ENCODE peak calls at places on chromosomes 12 and 14, in eight cellular contexts. B is right lobe of liver, S is left ventricle myocardium inferior, Y is kidney epithelial cell, M is fibroblast of pulmonary artery, J is nephron progenitor cell, V is endothelial cell, I is uterus. A is an unnamed sample.

GRCh38 chr14:46381674-46382073 is 269.9 kb downstream of the RPL10L start:
- DNase-seq in Y (no peak), S (no peak), B (no peak), I (no peak), J (no peak), V (no peak), M (no peak), A (no peak)

GRCh38 chr12:113867258-113867657 is 98.9 kb downstream of the RBM19 start:
- DNase-seq in S (no peak), J (peak), V (peak), M (peak), I (no peak), B (no peak), Y (no peak), A (no peak)

GRCh38 chr12:27573972-27574371 is 50.0 kb downstream of the PPFIBP1 start:
- DNase-seq in B (no peak), I (no peak), J (no peak), Y (peak), M (peak), V (no peak), S (no peak), A (no peak)

GRCh38 chr12:122527478-122527944 is 462 bp downstream of the KNTC1 start:
- DNase-seq in B (no peak), J (peak), S (peak), Y (no peak), I (no peak), V (no peak), M (no peak), A (peak)

GRCh38 chr14:91997492-91997891 is 42.4 kb downstream of the TRIP11 start:
- DNase-seq in I (no peak), V (no peak), Y (no peak), J (no peak), M (no peak), B (no peak), S (no peak), A (no peak)

GRCh38 chr14:87888136-87888999 is 104.6 kb downstream of the GALC start:
- DNase-seq in S (no peak), Y (no peak), I (no peak), J (peak), B (no peak), V (peak), M (peak), A (no peak)

GRCh38 chr14:92646952-92647461 is 101.4 kb downstream of the LGMN start:
- DNase-seq in S (no peak), V (no peak), J (no peak), M (peak), B (no peak), I (peak), Y (no peak), A (no peak)

GRCh38 chr14:95045836-95046430 is 111.4 kb downstream of the DICER1 start:
- DNase-seq in B (peak), J (no peak), M (no peak), V (no peak), S (no peak), Y (no peak), I (no peak), A (no peak)

GRCh38 chr12:50505386-50505827 is 622 bp downstream of the DIP2B start:
- DNase-seq in B (peak), I (peak), S (peak), M (no peak), Y (no peak), V (no peak), J (no peak), A (peak)

GRCh38 chr12:89962648-89963047 is 254.0 kb upstream of the ATP2B1 start:
- DNase-seq in J (no peak), B (no peak), S (no peak), M (peak), I (no peak), V (no peak), Y (no peak), A (no peak)

GRCh38 chr14:63478437-63478852 is 64.7 kb downstream of the PPP2R5E start:
- DNase-seq in M (no peak), V (no peak), B (no peak), S (no peak), Y (no peak), I (no peak), J (no peak), A (peak)

GRCh38 chr12:90085491-90086274 is 377.0 kb upstream of the ATP2B1 start:
- DNase-seq in J (no peak), Y (no peak), S (no peak), B (no peak), V (no peak), I (no peak), M (no peak), A (no peak)

GRCh38 chr14:41201721-41202120 is 405.0 kb upstream of the LRFN5 start:
- DNase-seq in M (no peak), V (no peak), B (no peak), Y (no peak), J (no peak), S (no peak), I (no peak), A (no peak)

GRCh38 chr12:23860019-23860418 is 89.5 kb downstream of the SOX5 start:
- DNase-seq in J (no peak), S (no peak), V (no peak), B (no peak), Y (no peak), M (no peak), I (no peak), A (no peak)

GRCh38 chr12:120012067-120012621 is 23.1 kb downstream of the BICDL1 start:
- DNase-seq in S (no peak), Y (no peak), V (peak), I (no peak), B (no peak), M (peak), J (peak), A (peak)

GRCh38 chr12:80580254-80580653 is 127.2 kb upstream of the MYF6 start:
- DNase-seq in Y (peak), B (no peak), J (no peak), M (peak), S (no peak), I (no peak), V (no peak), A (no peak)

GRCh38 chr12:2412305-2412643 is 359.5 kb downstream of the CACNA1C start:
- DNase-seq in M (no peak), V (no peak), J (no peak), I (no peak), S (no peak), Y (no peak), B (no peak), A (no peak)

GRCh38 chr12:50047693-50048250 is 9.6 kb upstream of the ASIC1 start:
- DNase-seq in V (no peak), I (no peak), J (no peak), B (no peak), S (no peak), M (no peak), Y (no peak), A (no peak)

GRCh38 chr12:108360487-108360886 is 21.4 kb upstream of the CMKLR1 start:
- DNase-seq in J (no peak), V (no peak), B (no peak), S (no peak), Y (peak), M (no peak), I (no peak), A (peak)

GRCh38 chr12:15698377-15698867 is 90.8 kb downstream of the EPS8 start:
- DNase-seq in J (no peak), V (no peak), I (no peak), S (no peak), B (no peak), Y (no peak), M (no peak), A (no peak)

GRCh38 chr12:50621435-50622304 is 116.9 kb downstream of the DIP2B start:
- DNase-seq in V (no peak), S (no peak), Y (no peak), I (no peak), B (no peak), J (no peak), M (no peak), A (no peak)

GRCh38 chr14:91113829-91114078 is at the start of gene DGLUCY:
- DNase-seq in B (peak), Y (no peak), M (peak), V (no peak), S (peak), I (peak), J (no peak), A (peak)

GRCh38 chr14:29955087-29955486 is 27.4 kb upstream of the PRKD1 start:
- DNase-seq in I (no peak), S (no peak), M (peak), V (no peak), J (no peak), Y (peak), B (no peak), A (no peak)

GRCh38 chr12:46269429-46270241 is 792 bp upstream of the SLC38A1 start:
- DNase-seq in V (peak), J (peak), Y (no peak), M (no peak), I (no peak), B (peak), S (no peak), A (peak)

GRCh38 chr14:72906879-72907278 is 13.0 kb upstream of the DPF3 start:
- DNase-seq in B (no peak), I (no peak), V (no peak), S (no peak), Y (no peak), J (no peak), M (no peak), A (no peak)

GRCh38 chr14:68939893-68940613 is 39.0 kb downstream of the ACTN1 start:
- DNase-seq in I (peak), V (no peak), J (peak), Y (peak), S (peak), M (peak), B (peak), A (no peak)

GRCh38 chr14:75334191-75335051 is 55.8 kb downstream of the FOS start:
- DNase-seq in J (no peak), M (no peak), B (peak), S (peak), Y (no peak), V (no peak), I (peak), A (peak)

GRCh38 chr12:68034567-68034966 is 45.3 kb downstream of the IFNG-AS1 start:
- DNase-seq in Y (no peak), V (no peak), M (no peak), I (no peak), J (no peak), B (no peak), S (no peak), A (no peak)

GRCh38 chr14:65329911-65330310 is 82.6 kb upstream of the FUT8 start:
- DNase-seq in Y (no peak), V (no peak), M (no peak), S (no peak), J (no peak), B (no peak), I (no peak), A (no peak)

GRCh38 chr12:3132636-3133409 is 55.6 kb downstream of the TSPAN9 start:
- DNase-seq in M (peak), I (peak), S (peak), Y (no peak), J (no peak), B (no peak), V (no peak), A (no peak)

GRCh38 chr14:95185452-95186392 is 28.4 kb upstream of the DICER1 start:
- DNase-seq in M (peak), S (peak), J (no peak), Y (no peak), I (peak), V (no peak), B (peak), A (no peak)

GRCh38 chr12:119176267-119177055 is 2.3 kb upstream of the HSPB8 start:
- DNase-seq in M (peak), Y (peak), J (peak), I (peak), S (peak), V (no peak), B (no peak), A (no peak)

GRCh38 chr14:61854898-61855297 is 92.7 kb downstream of the SNAPC1 start:
- DNase-seq in B (no peak), Y (no peak), V (no peak), S (no peak), J (no peak), M (no peak), I (no peak), A (no peak)

GRCh38 chr14:61861320-61861865 is 99.2 kb downstream of the SNAPC1 start:
- DNase-seq in J (no peak), V (no peak), M (no peak), S (no peak), I (no peak), B (no peak), Y (no peak), A (no peak)

GRCh38 chr14:61864329-61864898 is 102.2 kb downstream of the SNAPC1 start:
- DNase-seq in J (no peak), I (no peak), V (no peak), B (no peak), M (no peak), Y (no peak), S (no peak), A (no peak)

GRCh38 chr14:61860294-61860918 is 98.2 kb downstream of the SNAPC1 start:
- DNase-seq in V (peak), I (no peak), Y (no peak), S (peak), J (peak), B (no peak), M (peak), A (peak)
- TF ChIP-seq CTCF in V (peak), I (peak), Y (peak), S (peak), J (peak), B (peak), M (peak), A (peak)

GRCh38 chr14:104075530-104076151 is 9.9 kb upstream of the ASPG start:
- DNase-seq in B (no peak), I (no peak), S (no peak), J (no peak), Y (no peak), M (peak), V (peak), A (no peak)

GRCh38 chr14:104073764-104074163 is 11.7 kb upstream of the ASPG start:
- DNase-seq in S (no peak), Y (no peak), I (no peak), M (no peak), V (no peak), B (no peak), J (no peak), A (no peak)

GRCh38 chr14:104080557-104081492 is 4.7 kb upstream of the ASPG start:
- DNase-seq in S (no peak), B (no peak), J (no peak), I (no peak), Y (no peak), M (no peak), V (no peak), A (no peak)

GRCh38 chr14:104078031-104078455 is 7.5 kb upstream of the ASPG start:
- DNase-seq in J (peak), I (peak), V (peak), Y (peak), M (peak), B (peak), S (peak), A (peak)

GRCh38 chr14:104076743-104077142 is 8.8 kb upstream of the ASPG start:
- DNase-seq in B (no peak), M (no peak), Y (no peak), J (no peak), I (no peak), S (no peak), V (no peak), A (no peak)
- TF ChIP-seq CTCF in B (no peak), M (no peak), Y (no peak), J (no peak), I (no peak), S (no peak), V (no peak), A (no peak)

DNA sequence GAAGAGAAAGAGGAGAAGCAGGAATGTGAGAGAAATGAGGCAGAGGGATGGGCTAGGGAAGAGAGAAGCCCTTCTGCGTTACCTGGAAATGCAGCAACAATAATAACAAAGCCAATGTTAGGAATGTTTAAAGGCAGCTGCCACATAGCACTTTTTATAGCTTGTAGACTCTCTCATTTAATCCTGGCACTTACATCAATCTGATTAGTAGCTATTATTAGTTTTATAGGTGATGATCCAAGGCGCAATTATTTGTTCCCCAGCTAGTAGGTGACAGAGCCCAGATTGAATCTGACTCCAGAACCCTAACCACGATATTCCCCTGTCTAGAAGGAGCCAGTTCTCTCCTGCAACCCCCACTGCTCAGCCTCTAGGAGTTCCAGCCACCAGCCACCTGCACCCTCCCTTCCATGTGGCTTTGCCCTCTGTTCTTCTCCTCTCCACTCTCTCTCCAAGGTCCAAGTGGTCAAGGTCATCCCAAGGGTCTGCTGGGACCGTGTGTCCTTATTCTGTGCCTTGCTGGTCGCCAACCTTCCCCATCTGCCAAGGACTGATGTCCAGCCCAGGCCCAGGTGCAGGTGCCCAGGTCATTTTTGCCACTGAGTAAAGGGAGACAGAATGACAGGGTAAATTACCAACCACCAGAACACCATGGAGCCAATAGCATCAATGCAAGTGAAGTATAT is 29.4 kb upstream of the CIPC start:
- DNase-seq in J (no peak), I (no peak), B (no peak), V (no peak), Y (no peak), M (no peak), S (no peak), A (no peak)
- TF ChIP-seq CTCF in J (no peak), I (no peak), B (no peak), V (peak), Y (no peak), M (no peak), S (peak), A (no peak)

DNA sequence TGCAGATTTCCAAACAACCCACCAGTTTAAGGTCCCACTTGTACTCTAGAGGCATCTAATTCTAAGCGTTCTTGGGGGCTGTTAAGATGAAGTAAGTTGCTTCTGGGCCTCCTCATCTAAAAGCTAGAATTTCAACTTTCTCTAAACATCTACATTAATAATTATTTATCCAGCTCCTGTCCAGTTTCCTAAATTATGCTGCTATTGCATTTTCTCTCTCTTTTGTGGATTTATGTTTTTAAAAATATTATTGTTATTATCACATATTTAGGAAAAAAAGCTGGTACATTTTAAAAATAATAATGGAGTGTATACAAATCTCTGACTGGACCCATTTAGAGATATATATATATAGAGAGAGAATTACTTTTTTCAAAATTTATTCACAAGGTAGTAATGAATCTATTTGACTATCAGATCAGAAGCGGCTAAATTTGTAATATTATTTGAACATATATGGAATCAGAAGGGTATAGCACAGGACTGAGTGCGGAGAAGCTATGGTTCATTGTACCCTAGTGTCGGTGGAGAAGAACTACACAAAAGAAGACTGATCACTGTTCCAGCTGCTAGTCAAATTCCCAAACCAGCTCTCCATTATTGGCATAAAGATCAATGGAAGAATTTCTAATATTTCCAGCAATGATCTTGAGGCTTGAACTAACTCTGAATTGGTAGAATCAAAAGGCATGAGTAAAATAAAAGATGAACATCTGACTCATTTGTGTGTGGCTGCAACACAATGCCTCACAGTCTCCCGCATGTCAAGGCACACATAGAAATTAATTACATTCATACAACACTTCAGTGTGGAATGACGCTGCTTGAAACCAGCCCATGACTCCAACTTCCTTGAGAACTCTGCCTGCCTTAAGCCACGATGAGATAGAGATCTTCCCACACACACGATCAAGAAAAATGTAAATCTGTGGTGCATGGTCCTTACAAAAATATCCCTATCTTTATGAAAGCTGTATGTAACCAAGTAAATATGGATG is 433.4 kb upstream of the OR4E1 start:
- DNase-seq in S (no peak), J (no peak), B (no peak), I (no peak), V (no peak), Y (no peak), M (no peak), A (no peak)
- TF ChIP-seq CTCF in S (no peak), J (no peak), B (no peak), I (no peak), V (peak), Y (peak), M (no peak), A (no peak)

DNA sequence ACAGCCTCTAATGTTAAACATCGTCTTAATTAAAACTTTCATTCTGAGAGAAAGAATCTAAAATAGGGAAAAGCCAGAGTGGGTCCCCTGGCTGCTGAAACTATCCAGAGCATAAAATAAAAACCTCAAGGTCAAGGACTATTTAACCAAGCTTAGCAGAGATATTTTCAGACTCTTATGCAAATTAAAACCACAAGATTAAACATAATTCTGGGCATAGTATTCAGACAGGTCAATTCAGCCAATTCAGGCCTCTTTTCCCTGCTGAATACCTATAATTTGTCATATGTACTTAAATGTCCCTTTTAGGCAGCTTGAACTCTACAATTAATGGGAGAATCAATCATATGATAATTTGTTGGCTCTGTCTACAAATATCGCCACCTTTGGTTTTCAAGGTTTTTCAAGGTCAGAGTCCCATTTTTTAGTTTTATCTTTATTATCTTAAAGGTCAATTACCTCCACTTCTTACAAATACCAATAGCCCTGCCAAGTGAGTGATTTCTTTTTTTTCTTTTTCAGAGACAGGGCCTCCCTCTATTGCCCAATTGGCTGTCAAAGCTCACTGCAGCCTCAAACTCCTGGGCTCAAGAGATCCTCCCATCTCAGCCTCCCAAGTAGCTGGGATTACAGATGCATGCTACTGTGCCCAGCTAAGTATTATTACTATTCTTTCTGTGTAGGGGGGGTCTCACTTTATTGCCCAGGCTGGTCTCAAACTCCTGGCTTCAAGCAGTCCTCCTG is 257.1 kb downstream of the PHLDA1 start:
- DNase-seq in I (no peak), B (no peak), S (no peak), J (no peak), M (no peak), V (no peak), Y (no peak), A (no peak)
- TF ChIP-seq CTCF in I (no peak), B (no peak), S (no peak), J (no peak), M (no peak), V (no peak), Y (no peak), A (no peak)